ENCODE peak calls at places on chromosomes 13 and 19, in four cellular contexts. One of them, this sample, is unnamed.

GRCh38 chr19:16026756-16027155 is 49.5 kb upstream of the TPM4 start:
- DNase-seq in effector CD4-positive, alpha-beta T cell: no peak
- DNase-seq in K562: no peak
- DNase-seq in activated naive CD4-positive, alpha-beta T cell treated with anti-CD3 and anti-CD28 coated beads, Interleukin-2, amount 10 ng/mL, durations not matched to agents 7 days and 5 days: no peak
- DNase-seq in this sample: no peak

GRCh38 chr13:31431722-31432137 is 232.0 kb downstream of the B3GLCT start:
- DNase-seq in K562: peak
- DNase-seq in effector CD4-positive, alpha-beta T cell: peak
- DNase-seq in activated naive CD4-positive, alpha-beta T cell treated with anti-CD3 and anti-CD28 coated beads, Interleukin-2, amount 10 ng/mL, durations not matched to agents 7 days and 5 days: peak
- DNase-seq in this sample: no peak

GRCh38 chr13:48790199-48790598 is 136.5 kb downstream of the CYSLTR2 start:
- DNase-seq in K562: no peak
- DNase-seq in effector CD4-positive, alpha-beta T cell: no peak
- DNase-seq in activated naive CD4-positive, alpha-beta T cell treated with anti-CD3 and anti-CD28 coated beads, Interleukin-2, amount 10 ng/mL, durations not matched to agents 7 days and 5 days: no peak
- DNase-seq in this sample: no peak

GRCh38 chr19:12660980-12661379 is 5.6 kb downstream of the MAN2B1 start:
- DNase-seq in effector CD4-positive, alpha-beta T cell: no peak
- DNase-seq in K562: no peak
- DNase-seq in activated naive CD4-positive, alpha-beta T cell treated with anti-CD3 and anti-CD28 coated beads, Interleukin-2, amount 10 ng/mL, durations not matched to agents 7 days and 5 days: no peak
- DNase-seq in this sample: no peak

GRCh38 chr19:35045667-35046300 is 4.3 kb downstream of the HPN start:
- DNase-seq in activated naive CD4-positive, alpha-beta T cell treated with anti-CD3 and anti-CD28 coated beads, Interleukin-2, amount 10 ng/mL, durations not matched to agents 7 days and 5 days: peak
- DNase-seq in K562: peak
- DNase-seq in effector CD4-positive, alpha-beta T cell: no peak
- DNase-seq in this sample: peak

GRCh38 chr13:55432814-55433213 is 1707.9 kb upstream of the PRR20A start:
- DNase-seq in effector CD4-positive, alpha-beta T cell: no peak
- DNase-seq in K562: no peak
- DNase-seq in activated naive CD4-positive, alpha-beta T cell treated with anti-CD3 and anti-CD28 coated beads, Interleukin-2, amount 10 ng/mL, durations not matched to agents 7 days and 5 days: no peak
- DNase-seq in this sample: no peak

GRCh38 chr13:31094331-31095015 is 67.2 kb downstream of the HSPH1 start:
- DNase-seq in activated naive CD4-positive, alpha-beta T cell treated with anti-CD3 and anti-CD28 coated beads, Interleukin-2, amount 10 ng/mL, durations not matched to agents 7 days and 5 days: no peak
- DNase-seq in K562: no peak
- DNase-seq in effector CD4-positive, alpha-beta T cell: no peak
- DNase-seq in this sample: no peak

GRCh38 chr13:42333613-42334328 is 61.8 kb downstream of the AKAP11 start:
- DNase-seq in K562: peak
- DNase-seq in effector CD4-positive, alpha-beta T cell: no peak
- DNase-seq in activated naive CD4-positive, alpha-beta T cell treated with anti-CD3 and anti-CD28 coated beads, Interleukin-2, amount 10 ng/mL, durations not matched to agents 7 days and 5 days: no peak
- DNase-seq in this sample: no peak

GRCh38 chr19:45645068-45645630 is 6.0 kb upstream of the EML2 start:
- DNase-seq in K562: no peak
- DNase-seq in activated naive CD4-positive, alpha-beta T cell treated with anti-CD3 and anti-CD28 coated beads, Interleukin-2, amount 10 ng/mL, durations not matched to agents 7 days and 5 days: no peak
- DNase-seq in effector CD4-positive, alpha-beta T cell: peak
- DNase-seq in this sample: peak

GRCh38 chr13:99659234-99659633 is 158.0 kb downstream of the TM9SF2 start:
- DNase-seq in effector CD4-positive, alpha-beta T cell: no peak
- DNase-seq in K562: no peak
- DNase-seq in activated naive CD4-positive, alpha-beta T cell treated with anti-CD3 and anti-CD28 coated beads, Interleukin-2, amount 10 ng/mL, durations not matched to agents 7 days and 5 days: no peak
- DNase-seq in this sample: no peak

GRCh38 chr13:45042539-45042938 is 53.2 kb downstream of the GPALPP1 start:
- DNase-seq in effector CD4-positive, alpha-beta T cell: no peak
- DNase-seq in activated naive CD4-positive, alpha-beta T cell treated with anti-CD3 and anti-CD28 coated beads, Interleukin-2, amount 10 ng/mL, durations not matched to agents 7 days and 5 days: no peak
- DNase-seq in K562: no peak
- DNase-seq in this sample: no peak

GRCh38 chr19:46861691-46862503 is 1.1 kb downstream of the ARHGAP35 start:
- DNase-seq in effector CD4-positive, alpha-beta T cell: no peak
- DNase-seq in K562: no peak
- DNase-seq in activated naive CD4-positive, alpha-beta T cell treated with anti-CD3 and anti-CD28 coated beads, Interleukin-2, amount 10 ng/mL, durations not matched to agents 7 days and 5 days: peak
- DNase-seq in this sample: no peak

GRCh38 chr19:35267818-35268545 is 780 bp upstream of the USF2 start:
- DNase-seq in effector CD4-positive, alpha-beta T cell: peak
- DNase-seq in K562: peak
- DNase-seq in activated naive CD4-positive, alpha-beta T cell treated with anti-CD3 and anti-CD28 coated beads, Interleukin-2, amount 10 ng/mL, durations not matched to agents 7 days and 5 days: peak
- DNase-seq in this sample: peak

GRCh38 chr13:45728759-45729158 is 26.6 kb downstream of the CBY2 start:
- DNase-seq in activated naive CD4-positive, alpha-beta T cell treated with anti-CD3 and anti-CD28 coated beads, Interleukin-2, amount 10 ng/mL, durations not matched to agents 7 days and 5 days: no peak
- DNase-seq in K562: peak
- DNase-seq in effector CD4-positive, alpha-beta T cell: no peak
- DNase-seq in this sample: no peak

GRCh38 chr19:1945899-1946298 is 4.9 kb downstream of the CSNK1G2 start:
- DNase-seq in effector CD4-positive, alpha-beta T cell: no peak
- DNase-seq in activated naive CD4-positive, alpha-beta T cell treated with anti-CD3 and anti-CD28 coated beads, Interleukin-2, amount 10 ng/mL, durations not matched to agents 7 days and 5 days: peak
- DNase-seq in K562: peak
- DNase-seq in this sample: no peak

GRCh38 chr19:1811942-1812425 is at the start of gene ATP8B3:
- DNase-seq in activated naive CD4-positive, alpha-beta T cell treated with anti-CD3 and anti-CD28 coated beads, Interleukin-2, amount 10 ng/mL, durations not matched to agents 7 days and 5 days: no peak
- DNase-seq in effector CD4-positive, alpha-beta T cell: peak
- DNase-seq in K562: peak
- DNase-seq in this sample: no peak

GRCh38 chr13:43629691-43630480 is 156.9 kb downstream of the ENOX1 start:
- DNase-seq in effector CD4-positive, alpha-beta T cell: no peak
- DNase-seq in activated naive CD4-positive, alpha-beta T cell treated with anti-CD3 and anti-CD28 coated beads, Interleukin-2, amount 10 ng/mL, durations not matched to agents 7 days and 5 days: no peak
- DNase-seq in K562: no peak
- DNase-seq in this sample: no peak

This sample was measured in T-cell.